ENCODE peak calls at places on chromosomes 4 and X, in six cellular contexts. O is cardiac muscle cell, L is A549, F is psoas muscle, N is fibroblast of lung, S is body of pancreas. E is an unnamed sample.
A peak's percentile ranks its signal among the peaks of the same experiment; 100 is the strongest.

GRCh38 chrX:40877869-40878268 is 142.5 kb upstream of the MED14 start:
- DNase-seq in O (peak; percentile 34), L (no peak), F (no peak), N (peak; percentile 67), S (no peak), E (peak; percentile 57)

GRCh38 chr4:21856301-21856700 is 92.3 kb downstream of the KCNIP4 start:
- DNase-seq in O (no peak), L (no peak), F (no peak), N (no peak), S (no peak), E (no peak)

GRCh38 chr4:113276448-113277158 is 227.2 kb downstream of the ANK2 start:
- DNase-seq in O (no peak), L (no peak), F (no peak), N (no peak), S (no peak), E (peak; percentile 69)

GRCh38 chr4:141432000-141432712 is 204.2 kb upstream of the IL15 start:
- DNase-seq in O (peak; percentile 55), L (no peak), F (no peak), N (peak; percentile 22), S (no peak), E (no peak)

GRCh38 chr4:145341381-145341780 is 140.3 kb upstream of the SMAD1 start:
- DNase-seq in O (no peak), L (no peak), F (no peak), N (no peak), S (no peak), E (no peak)

GRCh38 chr4:73674451-73674919 is 54.2 kb upstream of the RASSF6 start:
- DNase-seq in O (no peak), L (no peak), F (no peak), N (peak; percentile 58), S (no peak), E (peak; percentile 73)

GRCh38 chrX:48492293-48492910 is 16.4 kb upstream of the PORCN start:
- DNase-seq in O (no peak), L (no peak), F (no peak), N (no peak), S (no peak), E (peak; percentile 75)

GRCh38 chr4:10106421-10107039 is 10.1 kb downstream of the WDR1 start:
- DNase-seq in O (peak; percentile 95), L (peak; percentile 86), F (peak; percentile 83), N (peak; percentile 98), S (peak; percentile 40), E (peak; percentile 97)

GRCh38 chr4:54913751-54914526 is 211.5 kb downstream of the KDR start:
- DNase-seq in O (peak; percentile 10), L (no peak), F (peak; percentile 48), N (no peak), S (no peak), E (no peak)

GRCh38 chr4:40573593-40574311 is 55.9 kb downstream of the RBM47 start:
- DNase-seq in O (peak; percentile 56), L (no peak), F (no peak), N (no peak), S (no peak), E (no peak)

GRCh38 chr4:165458451-165458850 is 79.6 kb downstream of the CPE start:
- DNase-seq in O (peak; percentile 51), L (no peak), F (no peak), N (peak; percentile 17), S (no peak), E (peak; percentile 30)

GRCh38 chr4:2817701-2818350 is 24.9 kb downstream of the SH3BP2 start:
- DNase-seq in O (peak; percentile 15), L (no peak), F (peak; percentile 53), N (no peak), S (peak; percentile 76), E (no peak)

GRCh38 chr4:76758290-76758882 is 139.6 kb downstream of the SOWAHB start:
- DNase-seq in O (peak; percentile 90), L (peak; percentile 36), F (no peak), N (peak; percentile 88), S (peak; percentile 54), E (peak; percentile 88)

GRCh38 chr4:95867919-95868318 is 28.0 kb downstream of the PDHA2 start:
- DNase-seq in O (peak; percentile 27), L (no peak), F (no peak), N (peak; percentile 11), S (no peak), E (peak; percentile 6)

DNA sequence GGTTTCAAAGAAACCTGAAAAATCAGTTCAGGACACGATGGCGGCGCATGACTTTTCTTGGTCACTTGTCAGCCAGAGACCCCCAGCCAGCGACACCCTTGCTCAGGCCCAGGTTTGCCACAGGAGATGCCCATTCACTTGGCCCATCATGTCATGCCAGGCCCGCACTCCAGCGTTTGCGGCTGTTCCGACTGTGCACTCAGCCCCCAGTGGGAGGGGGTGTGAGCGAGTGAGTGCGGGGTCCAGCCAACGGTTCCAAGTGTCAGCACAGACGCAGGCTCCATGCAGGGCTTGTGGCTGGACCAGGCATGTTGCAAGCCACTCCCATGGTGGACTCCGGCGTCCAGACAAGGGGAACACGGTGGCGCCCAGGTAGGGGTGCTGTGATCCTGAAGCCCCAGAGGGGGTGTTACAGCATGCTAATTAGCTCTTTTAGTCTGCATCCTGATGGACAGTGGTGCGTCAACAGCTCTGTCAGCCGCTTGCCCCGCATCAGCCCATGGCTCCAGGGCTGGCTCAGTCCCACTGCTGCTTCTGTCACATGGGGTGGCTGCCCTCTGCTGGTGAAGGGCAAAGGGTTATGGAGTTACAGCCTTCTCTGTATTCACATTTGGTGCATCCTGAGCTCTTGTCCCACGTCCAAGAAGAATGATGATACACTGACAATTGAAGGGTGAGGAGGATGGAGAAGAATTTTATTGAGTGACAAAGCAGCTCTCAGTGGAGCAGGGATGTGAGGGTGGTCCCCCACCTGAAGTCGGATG is 3.7 kb upstream of the MAEA start:
- DNase-seq in O (no peak), L (no peak), F (no peak), N (no peak), S (peak; percentile 46), E (peak; percentile 40)
- TF ChIP-seq CTCF in O (no peak), L (no peak), F (no peak), N (no peak), S (peak; percentile 30), E (peak; percentile 23)

GRCh38 chr4:158255727-158256324 is 45.5 kb downstream of the TMEM144 start:
- DNase-seq in O (peak; percentile 76), L (peak; percentile 13), F (no peak), N (peak; percentile 74), S (no peak), E (peak; percentile 68)
- TF ChIP-seq CTCF in O (peak; percentile 79), L (peak; percentile 45), F (peak; percentile 79), N (peak; percentile 75), S (peak; percentile 74), E (peak; percentile 73)

GRCh38 chr4:26028133-26028792 is 114.2 kb downstream of the SMIM20 start:
- DNase-seq in O (no peak), L (no peak), F (no peak), N (no peak), S (no peak), E (no peak)

GRCh38 chr4:26030260-26030667 is 116.2 kb downstream of the SMIM20 start:
- DNase-seq in O (no peak), L (no peak), F (no peak), N (no peak), S (no peak), E (no peak)

GRCh38 chr4:26029512-26030131 is 115.6 kb downstream of the SMIM20 start:
- DNase-seq in O (no peak), L (no peak), F (no peak), N (no peak), S (no peak), E (no peak)

GRCh38 chr4:26030780-26031179 is 116.8 kb downstream of the SMIM20 start:
- DNase-seq in O (no peak), L (no peak), F (no peak), N (no peak), S (no peak), E (no peak)

DNA sequence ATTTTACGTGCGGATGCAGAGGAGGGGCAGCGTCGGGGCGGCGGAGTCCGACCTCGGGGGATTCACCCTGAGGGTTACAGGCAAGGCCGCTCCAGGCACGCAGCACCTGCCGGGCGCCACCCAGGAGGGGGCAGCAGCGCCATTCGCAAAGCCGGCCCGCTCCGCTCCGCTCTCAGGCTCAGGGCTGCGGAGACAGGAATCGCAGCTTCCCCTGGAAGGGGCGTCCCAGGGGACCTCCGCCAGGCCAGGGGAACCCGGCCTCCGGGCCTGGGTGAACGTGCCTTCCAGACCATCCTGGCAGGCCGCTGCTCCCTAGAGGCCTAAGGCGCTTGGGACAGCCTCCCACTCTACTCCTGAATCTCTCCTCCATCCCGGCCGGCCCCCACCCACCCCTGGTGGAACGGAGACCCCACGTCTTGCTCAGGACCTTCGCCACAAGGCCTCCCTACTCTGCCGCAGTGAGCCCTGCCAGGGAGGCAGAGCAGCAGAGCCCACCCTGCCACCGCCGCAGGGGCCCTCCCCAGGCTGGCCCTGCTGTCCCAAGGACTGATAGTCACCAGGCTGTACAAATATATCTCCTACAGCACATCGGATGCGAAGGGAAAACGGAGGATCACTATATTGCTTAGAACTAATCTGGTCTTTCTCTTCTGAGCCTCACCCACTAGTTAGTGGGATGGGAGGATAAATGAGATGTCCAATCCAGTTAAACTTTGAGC is 114.9 kb downstream of the SMIM20 start:
- DNase-seq in O (peak; percentile 81), L (no peak), F (peak; percentile 83), N (peak; percentile 72), S (peak; percentile 81), E (peak; percentile 62)
- TF ChIP-seq CTCF in O (peak; percentile 86), L (peak; percentile 26), F (peak; percentile 49), N (peak; percentile 85), S (peak; percentile 81), E (peak; percentile 63)

GRCh38 chr4:87838207-87838606 is 5.4 kb downstream of the MEPE start:
- DNase-seq in O (no peak), L (peak; percentile 7), F (no peak), N (no peak), S (no peak), E (peak; percentile 33)
- TF ChIP-seq CTCF in O (peak; percentile 46), L (peak; percentile 44), F (no peak), N (peak; percentile 39), S (no peak), E (peak; percentile 52)

GRCh38 chrX:135688137-135688536 is 25.3 kb upstream of the CT45A1 start:
- DNase-seq in O (no peak), L (no peak), F (no peak), N (no peak), S (no peak), E (no peak)
- TF ChIP-seq CTCF in O (peak; percentile 3), L (peak; percentile 15), F (no peak), N (no peak), S (no peak), E (no peak)

DNA sequence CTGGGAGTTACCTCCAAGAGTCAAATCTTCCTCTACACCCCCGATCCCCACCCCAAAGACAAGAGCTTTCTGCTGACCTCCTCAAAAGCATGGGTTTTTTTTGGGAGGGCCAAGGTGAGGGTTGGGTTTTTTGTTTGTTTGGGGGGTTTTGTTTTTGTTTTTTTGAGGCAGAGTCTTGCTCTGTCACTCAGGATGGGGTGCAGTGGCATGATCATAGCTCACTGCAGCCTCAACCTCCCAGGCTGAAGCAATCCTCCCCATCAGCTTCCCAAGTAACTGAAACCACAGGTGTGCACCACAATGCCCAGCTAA is 18.7 kb upstream of the WFS1 start:
- DNase-seq in O (no peak), L (no peak), F (no peak), N (no peak), S (no peak), E (no peak)
- TF ChIP-seq CTCF in O (no peak), L (no peak), F (no peak), N (no peak), S (no peak), E (no peak)

GRCh38 chr4:89837385-89837995 is 529 bp upstream of the SNCA start:
- DNase-seq in O (peak; percentile 43), L (peak; percentile 5), F (no peak), N (peak; percentile 53), S (peak; percentile 5), E (peak; percentile 18)
- TF ChIP-seq CTCF in O (peak; percentile 22), L (no peak), F (no peak), N (no peak), S (no peak), E (no peak)

GRCh38 chrX:134144231-134144630 is 92.8 kb upstream of the CCDC160 start:
- DNase-seq in O (peak; percentile 21), L (peak; percentile 1), F (no peak), N (peak; percentile 26), S (no peak), E (peak; percentile 7)
- TF ChIP-seq CTCF in O (peak; percentile 37), L (no peak), F (no peak), N (peak; percentile 45), S (peak; percentile 12), E (peak; percentile 39)

E was measured in fibroblast of mammary gland.